ENCODE peak calls at places on chromosomes 7 and 10, in six cellular contexts. Y is ovary, H is GM23248, B is psoas muscle, Q is sigmoid colon, T is fibroblast of lung. Z is an unnamed sample. For H3K36me3, the result is how much of the 10 kb centered on the place peaks cover.

GRCh38 chr7:149284343-149284742 is 22.3 kb downstream of the ZNF783 start:
- DNase-seq in H (no peak), Q (no peak), T (no peak), Y (no peak), B (no peak), Z (no peak)

GRCh38 chr10:71312840-71313789 is 5.9 kb upstream of the SLC29A3 start:
- DNase-seq in B (peak), H (peak), Y (peak), Q (peak), T (peak), Z (peak)

GRCh38 chr10:96500519-96500918 is 13.2 kb downstream of the TLL2 start:
- DNase-seq in T (no peak), H (no peak), B (no peak), Y (no peak), Q (no peak), Z (no peak)

GRCh38 chr7:111090834-111091233 is at the start of gene LRRN3:
- DNase-seq in H (peak), Q (no peak), Y (peak), T (peak), B (peak), Z (no peak)

GRCh38 chr10:57624856-57625592 is 642.7 kb downstream of the IPMK start:
- DNase-seq in B (no peak), Y (no peak), T (peak), H (no peak), Q (no peak), Z (no peak)

GRCh38 chr7:35565927-35566326 is 129.0 kb downstream of the HERPUD2 start:
- DNase-seq in T (peak), Y (no peak), Q (no peak), H (no peak), B (no peak), Z (no peak)

GRCh38 chr7:155456772-155457543 is 971 bp upstream of the EN2 start:
- DNase-seq in Q (peak), T (peak), Y (peak), H (peak), B (peak), Z (peak)

GRCh38 chr7:105487559-105488218 is 34.4 kb downstream of the PUS7 start:
- DNase-seq in H (peak), B (no peak), Q (no peak), T (peak), Y (peak), Z (no peak)

GRCh38 chr10:32437334-32437733 is 8.6 kb upstream of the CCDC7 start:
- DNase-seq in H (peak), Y (no peak), B (no peak), Q (no peak), T (no peak), Z (no peak)

GRCh38 chr7:23471090-23471859 is 984 bp upstream of the IGF2BP3 start:
- DNase-seq in H (peak), B (no peak), Q (no peak), T (peak), Y (no peak), Z (no peak)

GRCh38 chr10:44517635-44518034 is 132.7 kb upstream of the CXCL12 start:
- DNase-seq in Q (no peak), Y (no peak), B (no peak), H (peak), T (no peak), Z (no peak)

GRCh38 chr10:69265521-69265920 is 12.8 kb upstream of the HK1 start:
- DNase-seq in B (no peak), H (no peak), T (no peak), Y (no peak), Q (no peak), Z (no peak)

GRCh38 chr10:132724436-132724835 is 61.5 kb downstream of the NKX6-2 start:
- DNase-seq in Y (no peak), B (no peak), H (peak), Q (no peak), T (peak), Z (no peak)

GRCh38 chr7:84524714-84525694 is 330.4 kb upstream of the SEMA3A start:
- DNase-seq in Q (peak), Y (no peak), T (peak), H (peak), B (no peak), Z (no peak)

GRCh38 chr7:116571037-116571436 is 46.2 kb downstream of the CAV1 start:
- DNase-seq in T (peak), Q (no peak), B (no peak), Y (no peak), H (peak), Z (no peak)

GRCh38 chr10:31157125-31157983 is 125.7 kb upstream of the ZNF438 start:
- DNase-seq in H (peak), B (peak), Y (peak), T (peak), Q (peak), Z (peak)

GRCh38 chr7:154832557-154833138 is 170.3 kb downstream of the PAXIP1 start:
- DNase-seq in Y (no peak), T (no peak), H (no peak), Q (no peak), B (no peak), Z (no peak)

GRCh38 chr10:6669269-6669859 is 89.3 kb upstream of the PRKCQ start:
- DNase-seq in T (peak), H (peak), Y (no peak), B (no peak), Q (no peak), Z (peak)

DNA sequence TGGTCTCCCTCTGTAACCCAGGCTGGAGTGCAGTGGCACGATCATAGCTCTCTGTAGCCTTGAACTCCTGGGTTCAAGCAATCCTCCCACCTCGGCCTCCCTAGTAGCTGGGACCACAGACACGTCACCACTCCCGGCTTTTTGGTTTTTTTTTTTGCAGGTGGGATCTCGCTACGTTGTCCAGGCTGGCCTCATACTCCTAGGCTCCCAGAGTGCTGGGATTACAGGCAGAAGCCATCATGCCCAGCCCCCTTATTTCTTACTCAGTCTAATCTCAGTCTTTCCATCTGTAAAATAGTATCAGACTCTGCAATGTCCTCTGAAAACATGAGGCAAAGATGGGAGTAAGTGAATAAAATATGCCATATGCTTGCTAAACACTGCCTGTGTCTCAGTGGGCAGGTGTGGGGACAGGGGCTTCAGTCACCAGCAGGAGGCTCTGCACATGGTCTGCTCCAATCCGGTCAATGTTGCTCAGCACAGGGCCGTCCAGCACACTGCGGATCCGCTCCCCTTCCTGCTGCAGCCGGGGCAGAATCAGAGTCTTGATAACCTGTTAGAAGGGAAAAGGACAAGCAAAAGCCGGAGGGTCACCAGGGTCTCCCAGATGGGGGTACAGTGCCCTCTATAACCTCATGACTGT is 8.2 kb downstream of the AP4M1 start:
- DNase-seq in Y (no peak), T (no peak), H (no peak), B (no peak), Q (no peak), Z (no peak)
- H3K36me3 ChIP-seq in Y (under half), T (under half), H (under half), B (under half), Q (half or more), Z (under half)

GRCh38 chr7:50785346-50785745 is 2.6 kb upstream of the GRB10 start:
- DNase-seq in H (no peak), B (no peak), Y (no peak), T (no peak), Q (no peak), Z (no peak)

GRCh38 chr7:50791363-50791762 is 8.7 kb upstream of the GRB10 start:
- DNase-seq in B (no peak), Y (no peak), T (no peak), Q (no peak), H (no peak), Z (no peak)

GRCh38 chr7:50791921-50792341 is 9.2 kb upstream of the GRB10 start:
- DNase-seq in T (peak), B (no peak), Q (no peak), H (peak), Y (peak), Z (no peak)

GRCh38 chr7:50787825-50788224 is 5.1 kb upstream of the GRB10 start:
- DNase-seq in Q (no peak), Y (no peak), T (no peak), H (no peak), B (no peak), Z (no peak)

GRCh38 chr7:50788393-50788792 is 5.7 kb upstream of the GRB10 start:
- DNase-seq in H (no peak), T (no peak), Q (no peak), B (no peak), Y (no peak), Z (no peak)
- H3K4me3 ChIP-seq in H (no peak), T (no peak), Q (no peak), B (no peak), Y (no peak), Z (no peak)

GRCh38 chr7:46463170-46463569 is 542.1 kb upstream of the IGFBP3 start:
- DNase-seq in Y (no peak), H (no peak), Q (no peak), B (no peak), T (no peak), Z (no peak)
- H3K36me3 ChIP-seq in Y (under half), H (under half), Q (under half), B (under half), T (under half), Z (under half)

DNA sequence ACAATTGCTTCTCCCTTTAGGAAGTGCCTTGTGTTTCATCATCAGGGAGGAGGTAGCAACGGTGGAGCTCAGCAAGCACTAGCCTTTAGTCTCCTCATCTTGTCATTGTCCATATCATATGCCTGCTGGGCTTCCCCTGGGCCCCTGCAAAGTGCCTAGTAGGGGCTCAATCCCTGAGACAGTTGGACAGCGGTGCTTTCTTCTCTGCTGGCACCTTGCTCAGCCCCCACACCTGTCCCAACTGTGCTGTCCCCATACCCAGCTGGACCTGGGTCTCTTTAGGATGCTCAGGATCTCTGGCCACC is 5.5 kb downstream of the SMARCD3 start:
- DNase-seq in T (no peak), H (no peak), B (no peak), Q (no peak), Y (no peak), Z (no peak)
- H3K4me3 ChIP-seq in T (no peak), H (no peak), B (no peak), Q (no peak), Y (no peak), Z (no peak)

DNA sequence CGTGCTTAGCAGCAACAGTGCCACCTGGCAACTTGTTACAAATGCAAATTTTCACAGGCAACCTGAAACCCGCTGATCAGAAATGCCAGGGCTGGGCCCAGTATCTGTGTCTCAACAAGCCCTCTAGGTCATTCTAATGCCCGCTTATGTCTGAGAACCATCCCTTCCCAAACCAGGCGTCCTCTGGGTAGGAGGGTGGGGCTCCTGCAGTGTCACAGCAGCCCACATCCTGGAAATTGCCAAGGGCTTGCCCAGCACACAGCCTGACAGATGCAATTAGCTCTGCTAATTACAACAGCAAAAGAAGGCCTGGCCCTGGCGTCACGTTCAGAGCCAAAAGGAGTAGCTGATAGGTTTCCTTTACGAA is 15.9 kb downstream of the ITPRIP start:
- DNase-seq in H (no peak), Y (no peak), B (no peak), T (no peak), Q (peak), Z (no peak)
- H3K36me3 ChIP-seq in H (under half), Y (under half), B (under half), T (under half), Q (under half), Z (under half)

DNA sequence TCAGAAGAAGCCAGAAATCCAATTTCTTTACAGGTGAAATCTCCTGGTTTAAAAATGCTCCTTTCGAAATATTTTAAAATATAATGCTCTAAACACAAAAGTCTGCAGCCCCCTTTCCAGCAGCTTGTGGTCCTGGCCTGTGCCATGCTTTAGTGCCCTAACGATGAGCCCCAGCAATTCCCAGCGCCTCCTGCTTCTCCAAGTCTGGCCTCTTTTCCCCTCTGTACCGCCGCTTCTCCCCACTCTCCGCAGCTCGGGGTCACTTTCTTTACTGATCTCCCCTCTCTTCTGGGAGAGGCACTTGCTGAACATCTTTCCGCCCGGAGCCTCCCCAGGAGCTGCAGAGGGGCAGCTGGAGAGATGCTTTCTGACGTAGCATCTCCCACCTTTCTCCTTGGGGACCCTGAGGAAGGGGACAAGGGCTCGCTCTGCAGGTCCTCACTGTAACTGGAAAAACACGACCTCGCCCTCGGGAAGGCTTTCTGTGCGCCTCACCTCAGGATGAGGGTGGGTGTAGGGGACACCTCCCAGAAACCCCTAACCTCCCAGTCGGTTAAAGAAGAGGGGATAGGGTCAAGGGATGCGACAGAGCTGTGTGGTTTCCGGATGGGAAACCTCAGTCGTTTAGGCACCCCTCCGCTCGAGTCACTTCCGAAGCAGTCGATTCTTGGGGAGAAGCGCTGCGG is 544 bp upstream of the INA start:
- DNase-seq in B (no peak), T (no peak), H (no peak), Q (no peak), Y (no peak), Z (no peak)
- H3K4me3 ChIP-seq in B (peak), T (no peak), H (no peak), Q (peak), Y (no peak), Z (no peak)

DNA sequence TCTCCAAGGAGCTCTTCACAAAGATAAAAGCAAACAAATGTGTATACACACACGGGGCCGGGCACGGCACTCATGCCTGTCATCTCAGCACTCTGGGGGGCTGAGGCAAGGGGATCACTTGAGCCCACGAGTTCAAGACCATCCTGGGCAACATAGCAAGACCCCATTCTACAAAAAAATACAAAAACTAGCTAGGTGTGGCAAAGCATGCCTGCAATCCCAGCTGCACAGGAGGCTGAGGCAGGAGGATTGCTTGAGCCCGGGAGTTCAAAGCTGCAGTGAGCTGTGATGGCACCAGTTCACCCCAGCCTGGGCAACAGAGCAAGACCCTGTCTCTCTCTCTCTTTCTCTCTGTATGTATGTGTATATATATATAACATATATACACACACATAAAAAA is 22.3 kb downstream of the TTYH3 start:
- DNase-seq in B (no peak), Q (no peak), Y (no peak), H (no peak), T (no peak), Z (no peak)
- H3K36me3 ChIP-seq in B (under half), Q (under half), Y (under half), H (under half), T (under half), Z (under half)

DNA sequence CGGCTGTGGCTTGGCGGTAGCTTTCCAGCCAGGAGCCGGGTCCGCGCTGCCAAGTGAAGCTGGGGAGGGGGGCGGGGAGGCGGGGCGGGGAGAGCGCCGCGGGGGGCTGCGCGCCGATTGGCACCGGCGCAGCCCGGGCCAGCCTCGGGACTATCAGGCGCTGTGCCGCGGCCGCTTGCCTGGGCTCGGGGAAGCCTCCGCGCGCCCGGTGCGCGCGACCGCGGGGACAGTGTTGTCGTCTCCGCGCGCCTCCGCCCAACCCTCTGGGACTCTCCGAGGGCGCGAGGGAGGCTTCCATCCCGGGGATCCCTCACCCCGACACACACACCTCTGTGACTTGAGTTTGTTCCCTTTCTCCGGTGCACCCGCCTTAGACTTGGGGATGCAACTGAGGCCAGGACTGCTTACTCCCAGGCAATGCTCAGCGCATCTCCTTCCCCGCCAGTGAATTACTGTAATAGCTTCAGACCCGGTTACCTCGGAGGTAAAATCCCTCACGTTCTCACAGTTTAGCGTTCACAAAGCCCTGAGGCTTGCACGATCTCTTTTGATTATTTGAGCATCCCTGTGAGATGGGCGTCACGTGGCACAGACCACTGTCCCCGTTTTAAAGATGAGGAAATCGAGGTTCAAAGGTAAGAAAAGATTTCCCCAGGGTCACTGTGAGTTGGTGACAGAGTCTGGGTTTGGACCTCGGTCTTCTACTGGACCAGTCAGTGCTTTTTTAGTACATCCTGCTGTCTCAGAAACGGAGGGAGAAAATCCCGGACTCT is at the start of gene NKX1-2:
- DNase-seq in H (peak), Y (no peak), B (no peak), Q (no peak), T (no peak), Z (no peak)
- H3K4me3 ChIP-seq in H (no peak), Y (no peak), B (peak), Q (peak), T (no peak), Z (no peak)

GRCh38 chr10:78004215-78005026 is 24.9 kb downstream of the POLR3A start:
- DNase-seq in Y (no peak), H (no peak), B (peak), T (no peak), Q (no peak), Z (no peak)
- H3K36me3 ChIP-seq in Y (under half), H (half or more), B (under half), T (under half), Q (half or more), Z (under half)

GRCh38 chr10:23354630-23355343 is 10.2 kb upstream of the C10orf67 start:
- DNase-seq in T (no peak), Y (no peak), B (no peak), H (no peak), Q (no peak), Z (no peak)

GRCh38 chr10:23351914-23352313 is 7.3 kb upstream of the C10orf67 start:
- DNase-seq in Y (no peak), H (peak), B (no peak), Q (no peak), T (peak), Z (no peak)
- H3K4me3 ChIP-seq in Y (no peak), H (no peak), B (no peak), Q (no peak), T (no peak), Z (no peak)